ENCODE peak calls at places on chromosomes 12 and 14, in four cellular contexts. Z, T, G and Y are unnamed samples.

GRCh38 chr12:125185740-125186470 is 120.7 kb downstream of the AACS start:
- DNase-seq in G (peak), T (no peak), Z (peak), Y (no peak)

GRCh38 chr14:67411820-67412421 is at the start of gene PLEK2:
- DNase-seq in Z (peak), T (no peak), G (peak), Y (peak)

GRCh38 chr14:21894003-21894897 is 220.6 kb upstream of the OR4E1 start:
- DNase-seq in Z (no peak), G (no peak), T (no peak), Y (peak)

GRCh38 chr12:121678305-121678704 is 8.9 kb upstream of the MORN3 start:
- DNase-seq in Z (no peak), T (no peak), G (no peak), Y (no peak)

GRCh38 chr12:75798527-75798926 is 233.0 kb downstream of the PHLDA1 start:
- DNase-seq in T (no peak), G (no peak), Z (no peak), Y (no peak)

GRCh38 chr12:31906581-31907286 is 52.5 kb upstream of the RESF1 start:
- DNase-seq in T (no peak), G (no peak), Z (no peak), Y (no peak)

GRCh38 chr14:21098892-21099595 is 589 bp upstream of the ZNF219 start:
- DNase-seq in T (no peak), G (no peak), Z (no peak), Y (no peak)

GRCh38 chr12:28759334-28759733 is 389.7 kb upstream of the FAR2 start:
- DNase-seq in G (peak), Z (no peak), T (no peak), Y (no peak)

GRCh38 chr14:31038521-31039166 is 12.5 kb upstream of the STRN3 start:
- DNase-seq in G (no peak), T (no peak), Z (no peak), Y (no peak)

GRCh38 chr12:46024099-46024498 is 33.7 kb upstream of the SCAF11 start:
- DNase-seq in G (no peak), T (no peak), Z (no peak), Y (no peak)

GRCh38 chr12:67358686-67359374 is 89.7 kb downstream of the CAND1 start:
- DNase-seq in Z (no peak), G (no peak), T (peak), Y (no peak)

GRCh38 chr14:71725802-71726638 is 206.2 kb upstream of the RGS6 start:
- DNase-seq in Z (no peak), T (peak), G (no peak), Y (no peak)

GRCh38 chr14:69002069-69002468 is 23.0 kb upstream of the ACTN1 start:
- DNase-seq in Z (no peak), T (no peak), G (no peak), Y (no peak)

GRCh38 chr12:22121224-22121623 is 75.2 kb downstream of the CMAS start:
- DNase-seq in Z (no peak), T (no peak), G (no peak), Y (no peak)

GRCh38 chr14:103994535-103995184 is 52.3 kb upstream of the RD3L start:
- DNase-seq in Z (no peak), T (no peak), G (no peak), Y (no peak)

GRCh38 chr12:114430306-114430705 is 24.4 kb upstream of the TBX5 start:
- DNase-seq in G (no peak), Z (no peak), T (peak), Y (no peak)

GRCh38 chr12:114815157-114815556 is 131.2 kb upstream of the TBX3 start:
- DNase-seq in G (no peak), T (no peak), Z (no peak), Y (no peak)